ENCODE peak calls at places on chromosomes 1 and 21, in four cellular contexts. X is Calu3, Q is heart left ventricle, Z is neural progenitor cell. R is an unnamed sample.

GRCh38 chr1:7454052-7454815 is 316.9 kb upstream of the VAMP3 start:
- DNase-seq in Q (no peak), X (peak), Z (peak), R (peak)

GRCh38 chr1:159911668-159912067 is 11.7 kb upstream of the CFAP45 start:
- DNase-seq in X (no peak), Z (no peak), Q (no peak), R (no peak)

GRCh38 chr1:187854457-187854856 is 1025.7 kb downstream of the PLA2G4A start:
- DNase-seq in Q (no peak), X (no peak), Z (no peak), R (no peak)

GRCh38 chr1:44503625-44504024 is 98.6 kb downstream of the RNF220 start:
- DNase-seq in Q (no peak), X (no peak), Z (no peak), R (no peak)

GRCh38 chr1:46948629-46949282 is 7.5 kb upstream of the CYP4A11 start:
- DNase-seq in Q (no peak), X (peak), Z (no peak), R (no peak)

GRCh38 chr1:12708396-12708795 is 7.5 kb upstream of the AADACL3 start:
- DNase-seq in Z (no peak), Q (no peak), X (no peak), R (no peak)

GRCh38 chr1:87044840-87045239 is 130.4 kb downstream of the HS2ST1 start:
- DNase-seq in X (no peak), Z (no peak), Q (no peak), R (no peak)

GRCh38 chr1:78591971-78592370 is 28.3 kb upstream of the IFI44L start:
- DNase-seq in Z (no peak), X (no peak), Q (no peak), R (peak)

GRCh38 chr1:61392417-61393242 is 310.3 kb downstream of the NFIA start:
- DNase-seq in Z (peak), X (no peak), Q (no peak), R (no peak)

GRCh38 chr21:38170705-38171682 is 85.8 kb upstream of the KCNJ15 start:
- DNase-seq in X (no peak), Z (no peak), Q (no peak), R (peak)

GRCh38 chr1:237799762-237800474 is 90.8 kb downstream of the ZP4 start:
- DNase-seq in Q (no peak), X (peak), Z (peak), R (peak)
- TF ChIP-seq CTCF in Q (peak), X (peak), Z (peak), R (peak)

GRCh38 chr1:155913969-155914757 is 3.0 kb upstream of the RIT1 start:
- DNase-seq in Q (no peak), Z (no peak), X (no peak), R (no peak)

GRCh38 chr1:155912056-155912536 is 947 bp upstream of the RIT1 start:
- DNase-seq in Q (no peak), X (peak), Z (no peak), R (no peak)

GRCh38 chr1:155911156-155912055 is at the start of gene RIT1:
- DNase-seq in Z (peak), X (peak), Q (peak), R (peak)

GRCh38 chr1:155909894-155910293 is 1.3 kb downstream of the RIT1 start:
- DNase-seq in Z (no peak), Q (no peak), X (peak), R (peak)

DNA sequence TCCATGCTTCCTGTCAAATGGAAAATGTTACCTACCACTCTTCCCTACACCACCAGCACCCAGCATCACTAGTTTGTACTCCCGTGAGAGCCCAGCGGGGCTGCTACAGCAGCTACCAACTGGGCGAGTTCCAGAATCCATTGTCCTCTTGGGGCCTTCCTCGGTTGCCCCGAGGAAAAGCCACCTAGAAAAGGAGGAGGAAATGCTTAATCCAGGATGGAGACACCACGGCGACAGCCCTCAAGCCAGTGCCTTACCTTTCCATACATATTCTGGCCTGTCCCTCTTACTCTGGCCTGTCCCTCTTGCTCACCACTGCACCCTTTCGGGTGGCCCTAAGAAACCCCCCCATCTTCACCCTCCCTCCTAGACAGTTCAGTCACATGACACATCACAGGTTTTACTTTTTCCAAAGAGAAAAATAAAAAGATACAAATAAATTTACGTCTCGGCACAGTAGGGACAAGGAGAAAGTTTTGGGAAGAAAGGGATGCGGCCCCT is 478 bp downstream of the RIT1 start:
- DNase-seq in Q (no peak), X (peak), Z (peak), R (peak)
- TF ChIP-seq CTCF in Q (no peak), X (no peak), Z (peak), R (peak)

GRCh38 chr1:6272476-6273270 is 11.8 kb upstream of the GPR153 start:
- DNase-seq in X (no peak), Z (peak), Q (no peak), R (no peak)
- TF ChIP-seq CTCF in X (no peak), Z (peak), Q (no peak), R (no peak)

DNA sequence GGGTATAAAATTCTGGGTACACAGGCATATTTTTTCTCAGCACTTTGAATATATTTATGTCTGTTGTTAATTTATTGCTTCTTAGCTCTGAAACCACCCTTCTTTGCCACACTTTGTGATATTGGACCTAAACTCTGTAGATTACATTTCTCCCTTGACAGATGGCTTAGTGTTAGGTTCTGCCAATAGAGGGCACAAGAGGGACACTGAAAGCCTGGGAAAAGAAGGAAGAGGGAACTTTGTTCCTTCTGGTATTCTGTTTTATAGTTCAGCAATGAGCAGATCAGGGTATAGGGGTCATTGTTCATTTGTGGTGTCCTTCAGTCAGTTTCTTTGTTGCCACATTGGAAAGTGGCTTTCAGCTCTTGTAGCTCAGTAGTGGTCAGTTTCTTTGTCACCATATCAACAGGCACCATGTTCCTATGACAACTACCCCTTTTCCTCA is 423.5 kb upstream of the PROX1 start:
- DNase-seq in Z (peak), Q (no peak), X (peak), R (no peak)
- TF ChIP-seq CTCF in Z (peak), Q (peak), X (peak), R (peak)

DNA sequence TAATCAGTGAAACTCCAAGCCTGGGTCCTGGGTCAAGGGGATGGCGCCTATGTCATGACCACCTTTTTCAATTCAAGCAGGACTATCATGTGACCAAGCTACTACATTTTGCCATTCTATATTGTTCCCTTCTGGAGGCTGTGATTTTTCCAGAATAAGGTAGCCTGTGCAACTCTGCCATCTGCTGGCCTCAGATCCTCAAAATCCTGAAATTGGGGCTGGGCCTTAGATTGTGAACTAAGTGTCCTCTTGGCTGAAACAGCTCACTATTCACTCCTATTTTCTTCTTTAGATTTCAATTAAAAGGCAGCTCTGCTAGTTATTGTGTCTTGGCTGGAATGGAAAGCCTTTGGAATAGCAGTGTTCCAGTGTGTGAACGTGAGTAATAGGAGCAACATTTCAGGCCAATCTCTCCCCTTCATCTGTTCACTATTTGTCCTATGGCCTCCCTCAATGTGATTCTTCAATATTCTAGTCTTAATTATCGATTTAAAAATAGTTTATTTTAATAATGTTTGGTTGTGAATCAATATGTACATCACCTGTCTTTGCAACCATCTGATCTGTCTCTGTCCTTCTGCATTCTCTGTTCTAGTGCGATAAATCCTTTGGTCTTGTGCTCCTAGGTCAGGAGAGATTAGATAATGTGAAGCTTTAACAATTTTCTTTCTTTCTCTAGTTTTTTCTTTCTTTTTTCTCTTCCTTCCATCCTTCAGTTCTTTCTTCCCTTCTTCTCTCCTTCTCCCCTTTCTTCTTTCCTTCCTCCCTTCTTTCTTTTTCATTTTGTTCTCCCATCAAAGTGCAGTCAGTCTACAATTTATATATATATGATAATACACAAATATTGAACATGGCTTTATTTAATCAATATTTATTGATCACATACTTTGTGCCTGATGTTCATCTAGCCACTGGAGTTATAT is 69.8 kb downstream of the CR1 start:
- DNase-seq in X (peak), Q (no peak), Z (peak), R (peak)
- TF ChIP-seq CTCF in X (no peak), Q (no peak), Z (peak), R (peak)

R was measured in fibroblast of pulmonary artery.